ENCODE peak calls at places on chromosomes 12 and 14, in nine cellular contexts. N is fibroblast of the aortic adventitia; W is bronchial epithelial cell; C is cardiac muscle cell; J is astrocyte of the spinal cord; I is endothelial cell of umbilical vein; S is cardiac fibroblast; X is fibroblast of pulmonary artery; T is CD8-positive, alpha-beta memory T cell. P is an unnamed sample.

GRCh38 chr12:123705935-123706334 is 6.2 kb upstream of the ATP6V0A2 start:
- DNase-seq in T (no peak), S (no peak), I (no peak), X (peak), C (no peak), W (no peak), N (no peak), J (peak), P (no peak)

GRCh38 chr12:121811434-121812319 is 7.9 kb downstream of the SETD1B start:
- DNase-seq in C (peak), N (peak), J (peak), X (peak), W (no peak), S (peak), I (peak), T (peak), P (no peak)

GRCh38 chr14:74251546-74252030 is 12.3 kb downstream of the VSX2 start:
- DNase-seq in W (peak), I (peak), C (peak), T (peak), J (peak), X (peak), S (peak), N (peak), P (peak)

GRCh38 chr14:103374121-103374520 is 11.1 kb upstream of the MARK3 start:
- DNase-seq in W (no peak), N (no peak), J (no peak), T (no peak), I (no peak), S (no peak), C (no peak), X (no peak), P (no peak)

GRCh38 chr12:57549203-57549908 is 488 bp upstream of the KIF5A start:
- DNase-seq in W (no peak), I (no peak), T (no peak), S (no peak), J (no peak), X (no peak), N (no peak), C (no peak), P (no peak)

GRCh38 chr14:45039390-45039789 is 44.5 kb upstream of the PRPF39 start:
- DNase-seq in T (no peak), X (no peak), S (no peak), I (no peak), W (no peak), C (no peak), J (no peak), N (no peak), P (no peak)

GRCh38 chr12:123886931-123887582 is 85.6 kb downstream of the CCDC92 start:
- DNase-seq in T (no peak), W (no peak), S (no peak), J (no peak), N (no peak), C (no peak), X (no peak), I (no peak), P (no peak)

GRCh38 chr12:42946776-42947435 is 357.4 kb upstream of the PRICKLE1 start:
- DNase-seq in W (peak), N (no peak), C (no peak), T (no peak), X (no peak), S (no peak), J (no peak), I (no peak), P (no peak)

GRCh38 chr12:3527736-3528135 is 36.7 kb downstream of the PRMT8 start:
- DNase-seq in C (no peak), N (no peak), J (no peak), W (no peak), S (no peak), I (no peak), X (no peak), T (no peak), P (no peak)

GRCh38 chr14:59239030-59239429 is 50.6 kb downstream of the DAAM1 start:
- DNase-seq in W (no peak), I (no peak), S (no peak), J (no peak), C (no peak), N (no peak), X (no peak), T (no peak), P (no peak)

GRCh38 chr12:23356440-23356839 is 593.0 kb downstream of the SOX5 start:
- DNase-seq in S (no peak), X (no peak), J (no peak), T (no peak), N (no peak), W (no peak), C (no peak), I (no peak), P (no peak)

GRCh38 chr12:109725321-109726105 is 11.9 kb downstream of the FAM222A start:
- DNase-seq in J (no peak), W (no peak), X (no peak), S (no peak), I (no peak), T (no peak), N (no peak), C (no peak), P (no peak)

GRCh38 chr12:109065154-109065852 is 12.9 kb downstream of the USP30 start:
- DNase-seq in J (no peak), C (no peak), S (no peak), X (no peak), N (no peak), I (no peak), W (no peak), T (no peak), P (no peak)

GRCh38 chr12:42588981-42589464 is 523 bp downstream of the PRICKLE1 start:
- DNase-seq in X (peak), N (peak), W (no peak), J (peak), C (peak), T (no peak), I (peak), S (peak), P (no peak)

GRCh38 chr12:121576851-121577391 is 3.9 kb downstream of the KDM2B start:
- DNase-seq in S (peak), X (peak), W (peak), T (no peak), C (no peak), J (peak), N (peak), I (no peak), P (peak)

GRCh38 chr12:92186038-92186470 is 40.4 kb upstream of the BTG1 start:
- DNase-seq in J (no peak), X (no peak), I (no peak), N (no peak), W (no peak), C (no peak), T (no peak), S (no peak), P (no peak)

GRCh38 chr14:60002819-60003492 is 83.0 kb downstream of the LRRC9 start:
- DNase-seq in S (no peak), C (peak), N (no peak), X (no peak), I (no peak), T (no peak), W (no peak), J (no peak), P (peak)

GRCh38 chr12:126582231-126582630 is 1517.0 kb downstream of the AACS start:
- DNase-seq in S (no peak), J (peak), X (peak), C (no peak), I (no peak), T (no peak), W (peak), N (peak), P (no peak)

GRCh38 chr14:93619176-93619793 is 169.0 kb downstream of the PRIMA1 start:
- DNase-seq in C (peak), I (peak), W (peak), S (peak), T (no peak), N (peak), X (peak), J (peak), P (peak)

GRCh38 chr12:34354239-34355200 is 332.2 kb downstream of the ALG10 start:
- DNase-seq in S (no peak), W (no peak), J (no peak), X (no peak), I (no peak), T (no peak), C (no peak), N (no peak), P (no peak)

GRCh38 chr12:67263416-67263960 is 5.7 kb upstream of the CAND1 start:
- DNase-seq in J (no peak), I (no peak), W (no peak), X (no peak), N (no peak), C (no peak), T (no peak), S (no peak), P (no peak)

GRCh38 chr14:83575301-83575700 is 1954.6 kb upstream of the FLRT2 start:
- DNase-seq in W (no peak), N (no peak), I (no peak), X (peak), C (no peak), S (no peak), J (peak), T (no peak), P (no peak)

GRCh38 chr12:124347805-124348658 is 53.1 kb downstream of the RFLNA start:
- DNase-seq in C (no peak), J (no peak), W (no peak), I (no peak), T (peak), N (no peak), X (no peak), S (no peak), P (no peak)

GRCh38 chr12:24695103-24695502 is 253.8 kb downstream of the BCAT1 start:
- DNase-seq in W (no peak), J (no peak), T (no peak), N (no peak), C (no peak), X (no peak), I (no peak), S (no peak), P (no peak)

DNA sequence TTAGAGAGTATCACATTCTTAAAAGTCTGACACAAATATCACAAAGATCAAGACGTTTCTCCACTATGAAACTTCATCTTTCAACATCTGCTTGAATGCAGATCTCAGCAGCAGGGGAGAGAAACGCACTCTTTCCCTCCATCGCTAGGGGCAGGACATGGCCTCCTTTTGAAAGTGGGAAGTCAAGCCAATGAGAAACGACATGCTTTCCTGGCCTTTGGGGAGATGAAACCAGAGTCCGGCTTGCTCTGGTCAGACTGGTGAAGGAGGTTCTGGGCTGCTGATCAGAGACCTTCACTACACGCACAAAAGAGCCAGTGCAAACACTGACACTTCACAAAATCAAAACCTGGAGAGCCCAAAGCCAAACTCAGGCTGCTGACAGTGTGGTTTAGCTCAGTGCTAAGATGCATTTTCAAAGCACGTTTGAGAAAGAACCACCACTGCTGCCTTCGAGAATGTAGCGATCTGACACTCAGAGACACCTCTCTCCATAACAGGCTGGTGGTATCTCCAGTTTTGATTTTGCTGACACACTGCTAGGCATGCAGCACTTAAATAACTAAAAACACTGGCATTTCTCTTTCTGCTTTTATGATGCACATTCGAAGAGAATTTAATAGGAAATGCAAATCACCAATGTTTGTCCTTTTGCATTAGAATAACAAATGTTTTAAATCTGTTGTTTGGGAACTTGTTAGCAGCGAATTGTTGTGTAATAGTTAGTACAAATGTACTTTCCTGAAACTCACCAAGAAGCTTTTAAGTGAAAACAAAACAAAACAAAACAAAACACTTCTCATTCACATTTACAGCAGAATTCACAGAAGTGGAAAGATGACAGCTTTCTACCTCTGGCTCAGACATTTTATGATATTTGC is 93.9 kb upstream of the OVCH1 start:
- DNase-seq in X (peak), W (peak), C (peak), J (no peak), S (peak), T (no peak), I (no peak), N (peak), P (no peak)
- H3K4me3 ChIP-seq in X (no peak), W (no peak), C (no peak), J (no peak), S (no peak), T (no peak), I (no peak), N (no peak), P (no peak)

GRCh38 chr14:99156814-99157213 is 115.2 kb downstream of the BCL11B start:
- DNase-seq in T (no peak), S (no peak), C (no peak), N (no peak), W (no peak), I (no peak), J (no peak), X (no peak), P (no peak)

GRCh38 chr14:99157246-99157645 is 114.8 kb downstream of the BCL11B start:
- DNase-seq in S (no peak), W (no peak), C (no peak), I (no peak), J (no peak), T (no peak), X (no peak), N (no peak), P (no peak)

GRCh38 chr14:99156026-99156425 is 116.0 kb downstream of the BCL11B start:
- DNase-seq in X (no peak), I (no peak), S (no peak), C (no peak), J (no peak), W (no peak), T (no peak), N (no peak), P (no peak)

GRCh38 chr14:99157676-99158075 is 114.3 kb downstream of the BCL11B start:
- DNase-seq in W (no peak), N (no peak), T (no peak), C (no peak), J (no peak), X (no peak), S (no peak), I (no peak), P (no peak)

GRCh38 chr14:99155173-99155777 is 116.7 kb downstream of the BCL11B start:
- DNase-seq in T (no peak), X (peak), J (no peak), S (peak), C (no peak), I (no peak), W (peak), N (no peak), P (no peak)
- H3K4me3 ChIP-seq in T (no peak), X (no peak), J (no peak), S (no peak), C (no peak), I (no peak), W (no peak), N (no peak), P (no peak)

GRCh38 chr14:99578541-99579044 is 25.4 kb downstream of the CCDC85C start:
- DNase-seq in J (no peak), T (no peak), C (no peak), I (no peak), W (no peak), N (peak), S (peak), X (no peak), P (no peak)

GRCh38 chr14:99581371-99581770 is 22.6 kb downstream of the CCDC85C start:
- DNase-seq in S (no peak), X (no peak), N (no peak), C (no peak), T (no peak), I (no peak), W (no peak), J (no peak), P (no peak)

GRCh38 chr14:99579077-99579836 is 24.8 kb downstream of the CCDC85C start:
- DNase-seq in I (no peak), S (no peak), J (no peak), X (no peak), N (no peak), T (no peak), W (peak), C (no peak), P (no peak)

GRCh38 chr14:99581960-99582359 is 22.0 kb downstream of the CCDC85C start:
- DNase-seq in N (no peak), X (no peak), C (no peak), T (no peak), I (no peak), S (no peak), J (no peak), W (no peak), P (no peak)

DNA sequence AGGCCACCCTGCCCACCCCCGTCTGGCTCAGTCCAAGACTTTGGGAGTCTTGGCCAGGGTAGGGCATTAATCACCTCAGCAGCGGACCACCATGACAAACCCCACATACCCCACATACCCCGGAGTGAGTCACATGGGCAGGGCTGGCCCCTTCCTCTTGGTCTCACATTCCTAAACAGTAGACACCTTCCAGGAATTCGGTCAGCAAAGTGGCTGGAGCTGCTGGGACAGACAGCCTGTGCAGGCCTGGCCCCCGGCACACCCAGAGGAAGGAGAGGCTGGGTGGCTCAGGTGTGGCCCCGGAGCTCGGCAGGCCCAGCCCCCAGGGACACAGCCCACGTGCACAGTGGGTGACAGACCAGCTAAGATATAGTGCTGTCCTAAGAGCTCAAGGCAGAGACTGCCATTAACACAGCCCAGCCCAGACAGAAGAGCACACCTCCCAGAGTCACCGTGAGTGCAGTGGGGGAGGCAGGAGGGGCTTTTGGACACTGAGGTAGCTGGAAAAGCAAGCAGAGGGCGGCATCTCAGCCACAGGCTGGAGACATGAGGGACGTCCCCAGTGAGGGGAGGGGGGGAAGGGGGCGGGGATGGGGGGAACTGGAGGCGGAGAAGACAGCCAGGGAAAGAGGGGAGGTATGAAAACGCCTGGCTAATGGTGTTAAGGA is 24.0 kb downstream of the CCDC85C start:
- DNase-seq in S (peak), C (peak), T (no peak), J (peak), N (peak), I (peak), X (peak), W (peak), P (no peak)
- H3K4me3 ChIP-seq in S (no peak), C (no peak), T (no peak), J (no peak), N (no peak), I (no peak), X (no peak), W (peak), P (no peak)

DNA sequence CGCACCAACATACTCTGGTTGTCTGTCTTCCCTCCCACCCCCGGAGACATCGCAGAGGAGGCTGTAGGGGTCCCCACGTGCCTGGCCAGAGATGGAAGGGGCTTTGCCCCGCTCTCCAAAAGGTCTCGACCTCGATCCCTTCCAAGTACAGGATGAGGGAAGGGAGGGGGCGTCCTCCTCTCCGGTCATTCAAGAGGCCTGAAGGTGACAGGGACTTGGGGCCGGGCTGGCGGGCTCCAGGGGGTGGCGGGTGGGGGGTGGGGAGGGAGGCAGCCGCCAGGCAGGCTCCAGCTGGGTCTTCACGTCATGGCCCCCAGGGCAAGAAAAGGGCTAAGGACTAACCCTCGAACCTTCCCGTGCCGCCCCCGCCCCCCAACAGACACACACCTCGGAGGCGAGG is 15.1 kb downstream of the TBX3 start:
- DNase-seq in S (no peak), C (no peak), I (no peak), N (no peak), X (no peak), W (no peak), T (no peak), J (peak), P (no peak)
- H3K4me3 ChIP-seq in S (peak), C (peak), I (no peak), N (peak), X (peak), W (no peak), T (no peak), J (peak), P (peak)

DNA sequence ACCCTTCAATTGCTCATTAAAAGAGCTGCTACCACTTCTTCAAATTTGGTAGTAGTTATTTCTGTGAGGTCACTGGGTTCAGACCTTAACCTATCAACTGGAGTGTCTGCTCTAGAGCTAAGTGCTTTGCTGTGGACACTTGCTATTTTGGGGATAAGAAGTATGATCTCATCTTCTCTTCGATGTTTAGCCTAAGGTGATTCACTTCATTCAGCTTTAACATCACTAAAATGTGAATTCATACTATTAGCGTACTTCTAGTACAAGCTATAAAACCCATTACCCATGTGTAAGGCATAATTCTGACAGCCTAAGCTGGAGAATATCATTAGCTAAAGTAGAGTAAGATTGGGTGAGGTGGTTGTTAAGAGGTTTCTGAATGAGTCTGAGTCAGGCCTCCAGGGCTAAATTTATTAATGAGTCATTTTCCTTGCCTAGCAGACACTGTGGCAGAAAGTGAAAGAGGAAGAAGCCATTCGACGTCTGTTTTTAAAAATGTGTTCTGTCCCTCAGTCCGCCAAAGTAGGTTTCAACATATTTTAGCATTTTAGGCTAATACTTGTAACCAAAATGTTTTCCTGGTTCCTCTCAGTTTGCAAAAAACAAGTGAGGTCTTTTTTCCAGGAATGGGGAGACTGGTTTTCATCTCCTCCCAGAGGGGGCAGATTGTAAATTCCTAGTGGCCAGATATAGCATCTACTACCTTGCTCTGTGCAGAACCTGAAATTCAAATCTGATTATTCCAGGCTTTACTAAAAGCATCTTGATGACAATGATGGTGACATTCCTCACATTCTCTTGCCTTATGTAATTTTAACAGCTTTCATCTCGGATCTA is 103.6 kb downstream of the SSPN start:
- DNase-seq in S (peak), N (peak), T (no peak), C (peak), I (peak), J (peak), X (peak), W (peak), P (no peak)
- H3K4me3 ChIP-seq in S (no peak), N (peak), T (peak), C (no peak), I (peak), J (peak), X (peak), W (peak), P (peak)

DNA sequence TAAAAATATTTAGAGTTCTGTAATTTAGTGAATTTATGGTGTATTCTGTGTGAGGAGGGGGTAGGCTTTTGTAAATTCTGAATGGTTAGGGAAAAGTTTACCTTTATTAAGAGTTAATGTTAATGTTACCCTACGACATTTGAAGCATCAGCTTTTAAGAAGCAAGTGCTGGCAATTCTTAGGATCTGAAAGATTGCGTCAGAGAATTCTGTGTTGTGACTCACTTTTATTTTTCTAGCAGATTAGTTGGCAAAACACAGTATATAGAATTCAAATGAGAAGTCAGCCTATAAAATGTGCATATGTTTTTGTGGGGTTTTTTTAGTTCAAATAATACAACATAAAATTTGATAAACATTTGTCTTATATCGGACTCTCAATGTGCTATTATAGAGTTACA is 97.6 kb downstream of the RAD52 start:
- DNase-seq in I (peak), S (peak), J (peak), C (no peak), N (peak), W (peak), T (no peak), X (peak), P (peak)
- H3K4me3 ChIP-seq in I (no peak), S (no peak), J (no peak), C (no peak), N (peak), W (no peak), T (no peak), X (peak), P (no peak)